ENCODE peak calls at places on chromosomes 11 and 22, in nine cellular contexts. B is A549, R is breast epithelium, Q is heart left ventricle, D is prostate gland, H is GM12891, E is H54, O is suprapubic skin, Z is transverse colon. A is an unnamed sample.

GRCh38 chr11:106594751-106595351 is 423.4 kb downstream of the GUCY1A2 start:
- DNase-seq in B (no peak), R (no peak), Q (no peak), D (no peak), H (no peak), E (no peak), O (no peak), Z (no peak), A (no peak)

GRCh38 chr11:121207485-121208115 is 85.0 kb upstream of the SC5D start:
- DNase-seq in B (no peak), R (no peak), Q (no peak), D (no peak), H (no peak), E (no peak), O (no peak), Z (no peak), A (no peak)

GRCh38 chr22:36384766-36385400 is 2.9 kb downstream of the MYH9 start:
- DNase-seq in B (no peak), R (no peak), Q (no peak), D (no peak), H (no peak), E (no peak), O (no peak), Z (no peak), A (no peak)

GRCh38 chr11:131763193-131763890 is 392.9 kb downstream of the NTM start:
- DNase-seq in B (no peak), R (no peak), Q (no peak), D (no peak), H (no peak), E (no peak), O (no peak), Z (no peak), A (no peak)

GRCh38 chr11:119388103-119388502 is 6.6 kb upstream of the USP2 start:
- DNase-seq in B (no peak), R (no peak), Q (no peak), D (no peak), H (no peak), E (no peak), O (no peak), Z (no peak), A (no peak)

GRCh38 chr22:48391171-48391711 is 1436.4 kb downstream of the BRD1 start:
- DNase-seq in B (no peak), R (no peak), Q (no peak), D (no peak), H (no peak), E (no peak), O (peak), Z (no peak), A (no peak)

GRCh38 chr11:119421941-119422504 is 949 bp downstream of the THY1 start:
- DNase-seq in B (no peak), R (no peak), Q (no peak), D (no peak), H (no peak), E (no peak), O (no peak), Z (no peak), A (no peak)

GRCh38 chr11:113373306-113373705 is 14.3 kb upstream of the ANKK1 start:
- DNase-seq in B (no peak), R (no peak), Q (no peak), D (no peak), H (no peak), E (peak), O (no peak), Z (no peak), A (no peak)

GRCh38 chr11:120714448-120714847 is 202.9 kb downstream of the GRIK4 start:
- DNase-seq in B (no peak), R (no peak), Q (no peak), D (no peak), H (no peak), E (no peak), O (peak), Z (no peak), A (no peak)

GRCh38 chr22:48097723-48098122 is 1335.3 kb downstream of the TBC1D22A start:
- DNase-seq in B (no peak), R (no peak), Q (no peak), D (no peak), H (no peak), E (no peak), O (peak), Z (no peak), A (no peak)

GRCh38 chr11:36389006-36389405 is 92.9 kb downstream of the PRR5L start:
- DNase-seq in B (no peak), R (no peak), Q (no peak), D (no peak), H (no peak), E (no peak), O (no peak), Z (no peak), A (no peak)

GRCh38 chr11:133163463-133164419 is 368.6 kb downstream of the OPCML start:
- DNase-seq in B (peak), R (no peak), Q (peak), D (peak), H (peak), E (peak), O (no peak), Z (no peak), A (no peak)

GRCh38 chr22:27146871-27147591 is 489.6 kb downstream of the MIAT start:
- DNase-seq in B (no peak), R (no peak), Q (no peak), D (no peak), H (no peak), E (no peak), O (no peak), Z (no peak), A (no peak)

GRCh38 chr11:69157156-69157821 is 1.6 kb downstream of the SMIM38 start:
- DNase-seq in B (no peak), R (peak), Q (peak), D (no peak), H (no peak), E (no peak), O (no peak), Z (no peak), A (no peak)

GRCh38 chr11:61551630-61552029 is 29.2 kb downstream of the SYT7 start:
- DNase-seq in B (peak), R (no peak), Q (peak), D (peak), H (no peak), E (peak), O (no peak), Z (no peak), A (no peak)

GRCh38 chr11:86313793-86314192 is 11.8 kb downstream of the HIKESHI start:
- DNase-seq in B (no peak), R (no peak), Q (no peak), D (no peak), H (no peak), E (no peak), O (no peak), Z (no peak), A (no peak)

GRCh38 chr22:46070215-46070721 is 80.1 kb upstream of the PPARA start:
- DNase-seq in B (peak), R (no peak), Q (peak), D (no peak), H (no peak), E (no peak), O (peak), Z (peak), A (no peak)

GRCh38 chr11:120335596-120335927 is 651 bp upstream of the ARHGEF12 start:
- DNase-seq in B (no peak), R (no peak), Q (no peak), D (peak), H (peak), E (no peak), O (no peak), Z (no peak), A (no peak)

GRCh38 chr11:774873-775592 is 2.3 kb downstream of the GATD1 start:
- DNase-seq in B (no peak), R (no peak), Q (no peak), D (no peak), H (no peak), E (no peak), O (no peak), Z (no peak), A (no peak)

GRCh38 chr11:71153005-71153395 is 99.4 kb downstream of the SHANK2 start:
- DNase-seq in B (peak), R (no peak), Q (no peak), D (no peak), H (no peak), E (no peak), O (peak), Z (peak), A (no peak)

GRCh38 chr11:64743591-64744543 is at the start of gene RASGRP2:
- DNase-seq in B (peak), R (peak), Q (peak), D (peak), H (peak), E (peak), O (peak), Z (peak), A (peak)

GRCh38 chr11:94766656-94767291 is 1.4 kb upstream of the AMOTL1 start:
- DNase-seq in B (no peak), R (no peak), Q (no peak), D (no peak), H (no peak), E (no peak), O (no peak), Z (no peak), A (no peak)

GRCh38 chr11:45816614-45817013 is 11.7 kb downstream of the SLC35C1 start:
- DNase-seq in B (no peak), R (no peak), Q (no peak), D (no peak), H (no peak), E (no peak), O (peak), Z (peak), A (no peak)

GRCh38 chr11:74474316-74474715 is 7.0 kb upstream of the KCNE3 start:
- DNase-seq in B (no peak), R (no peak), Q (no peak), D (no peak), H (no peak), E (no peak), O (peak), Z (no peak), A (no peak)

GRCh38 chr11:8251767-8252295 is 11.8 kb downstream of the LMO1 start:
- DNase-seq in B (no peak), R (no peak), Q (no peak), D (no peak), H (no peak), E (no peak), O (peak), Z (peak), A (no peak)

GRCh38 chr22:25166266-25167056 is 33.2 kb upstream of the CRYBB3 start:
- DNase-seq in B (no peak), R (no peak), Q (no peak), D (no peak), H (no peak), E (no peak), O (no peak), Z (no peak), A (no peak)

GRCh38 chr11:9755561-9755960 is 91.7 kb downstream of the SWAP70 start:
- DNase-seq in B (no peak), R (no peak), Q (no peak), D (no peak), H (no peak), E (peak), O (no peak), Z (no peak), A (no peak)

GRCh38 chr11:21865541-21865940 is 327.3 kb upstream of the ANO5 start:
- DNase-seq in B (no peak), R (no peak), Q (no peak), D (no peak), H (no peak), E (no peak), O (no peak), Z (no peak), A (no peak)

GRCh38 chr22:48886604-48887393 is 940.9 kb downstream of the BRD1 start:
- DNase-seq in B (no peak), R (no peak), Q (no peak), D (no peak), H (no peak), E (no peak), O (peak), Z (no peak), A (no peak)

GRCh38 chr22:27554106-27554814 is 247.3 kb downstream of the MN1 start:
- DNase-seq in B (no peak), R (no peak), Q (no peak), D (no peak), H (no peak), E (no peak), O (no peak), Z (peak), A (no peak)

DNA sequence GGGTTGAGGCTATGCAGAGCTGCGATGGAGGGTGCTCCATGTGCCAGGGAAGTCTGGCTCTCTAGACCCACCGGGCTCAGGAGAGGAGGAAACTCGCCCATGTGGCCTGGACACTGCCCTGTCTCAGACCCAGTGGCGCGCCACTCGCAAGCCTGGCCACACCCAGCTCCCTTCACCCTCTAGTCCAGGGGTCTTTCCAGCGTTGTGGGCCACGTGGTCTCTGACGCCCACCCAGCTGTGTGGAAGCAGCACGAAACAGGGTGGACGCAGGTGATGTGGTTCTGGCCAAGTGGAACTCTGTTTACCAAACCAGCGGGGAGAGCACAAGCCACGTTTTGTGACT is 28.2 kb downstream of the PPIL2 start:
- DNase-seq in B (no peak), R (no peak), Q (no peak), D (no peak), H (no peak), E (no peak), O (no peak), Z (no peak), A (no peak)
- TF ChIP-seq POLR2A in B (no peak), R (no peak), Q (no peak), D (no peak), H (no peak), E (no peak), O (no peak), Z (no peak), A (no peak)

GRCh38 chr11:126583101-126583500 is 227.6 kb downstream of the ST3GAL4 start:
- DNase-seq in B (no peak), R (no peak), Q (no peak), D (no peak), H (no peak), E (no peak), O (no peak), Z (no peak), A (no peak)
- TF ChIP-seq POLR2A in B (no peak), R (no peak), Q (no peak), D (no peak), H (no peak), E (no peak), O (no peak), Z (no peak), A (no peak)

DNA sequence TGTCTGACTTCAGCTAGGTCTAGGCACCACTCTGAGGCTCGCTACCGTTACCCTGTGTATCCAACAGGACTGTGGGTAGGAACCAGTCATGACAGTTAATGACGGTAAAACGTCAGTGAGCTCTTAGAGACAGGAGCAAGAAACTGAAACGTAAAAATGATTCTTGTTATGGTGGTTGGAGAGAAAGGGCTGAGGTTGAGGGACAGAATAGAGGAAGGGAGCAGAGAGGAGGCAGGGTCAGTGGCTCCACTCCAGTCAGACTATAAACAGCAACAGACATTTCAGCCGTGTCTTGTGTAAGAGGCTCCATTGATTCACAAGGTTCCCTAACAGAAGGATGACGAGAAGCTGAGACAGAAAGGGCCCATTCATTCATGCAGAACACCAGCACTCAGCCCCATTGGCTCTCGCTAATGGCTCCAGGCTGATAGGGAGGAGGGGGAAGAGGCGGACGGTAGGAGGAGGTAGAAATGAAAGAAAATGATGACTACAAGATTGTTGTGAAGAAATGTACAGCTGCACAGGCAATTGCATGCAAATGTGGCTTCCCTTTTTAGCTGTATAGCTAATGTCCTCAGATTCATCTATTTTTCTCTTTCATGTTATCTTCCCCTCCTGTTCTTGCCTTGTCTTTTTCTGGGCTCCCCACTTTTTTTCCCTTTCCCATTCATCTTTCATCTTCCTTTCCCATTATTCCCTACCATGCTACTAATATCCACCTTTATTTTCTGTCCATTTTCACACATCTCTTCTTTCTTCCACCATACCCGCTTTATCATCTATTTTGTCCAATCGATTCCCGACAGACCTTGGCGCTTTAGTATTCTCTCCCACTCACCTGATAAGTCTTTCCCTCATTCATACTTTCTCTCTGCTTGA is 34.3 kb downstream of the ETS1 start:
- DNase-seq in B (no peak), R (peak), Q (no peak), D (no peak), H (peak), E (no peak), O (no peak), Z (peak), A (no peak)
- TF ChIP-seq POLR2A in B (no peak), R (no peak), Q (no peak), D (no peak), H (peak), E (no peak), O (no peak), Z (no peak), A (peak)

GRCh38 chr11:1896895-1897294 is 5.2 kb upstream of the PRR33 start:
- DNase-seq in B (no peak), R (no peak), Q (no peak), D (no peak), H (no peak), E (no peak), O (no peak), Z (no peak), A (no peak)
- TF ChIP-seq POLR2A in B (no peak), R (no peak), Q (no peak), D (no peak), H (peak), E (no peak), O (no peak), Z (no peak), A (no peak)

GRCh38 chr11:77250881-77251640 is 50.4 kb downstream of the GDPD4 start:
- DNase-seq in B (no peak), R (no peak), Q (no peak), D (no peak), H (no peak), E (no peak), O (no peak), Z (no peak), A (no peak)
- TF ChIP-seq POLR2A in B (no peak), R (no peak), Q (no peak), D (no peak), H (no peak), E (no peak), O (no peak), Z (no peak), A (no peak)

A was measured in esophagus squamous epithelium.